ENCODE peak calls at places on chromosomes 3 and 15, in four cellular contexts. V is esophagus muscularis mucosa, Z is HCT116, E is spleen. L is an unnamed sample.

GRCh38 chr15:61527836-61528589 is 298.9 kb upstream of the RORA start:
- DNase-seq in V (no peak), E (no peak), Z (no peak), L (no peak)

GRCh38 chr3:156727519-156728205 is 53.3 kb downstream of the TIPARP start:
- DNase-seq in E (no peak), V (no peak), Z (no peak), L (no peak)

GRCh38 chr3:32813180-32813579 is 4.6 kb upstream of the TRIM71 start:
- DNase-seq in V (no peak), E (no peak), Z (no peak), L (no peak)

GRCh38 chr3:94627689-94628088 is 564.8 kb downstream of the NSUN3 start:
- DNase-seq in Z (no peak), E (no peak), V (no peak), L (no peak)

GRCh38 chr3:122690096-122690495 is 9.5 kb downstream of the PARP14 start:
- DNase-seq in Z (no peak), E (no peak), V (no peak), L (no peak)

GRCh38 chr15:61141497-61142125 is 87.5 kb downstream of the RORA start:
- DNase-seq in V (peak), E (no peak), Z (no peak), L (no peak)

GRCh38 chr3:142963266-142964149 is at the start of gene PAQR9:
- DNase-seq in V (no peak), Z (no peak), E (peak), L (no peak)

GRCh38 chr3:172213765-172214358 is 174.5 kb downstream of the FNDC3B start:
- DNase-seq in Z (no peak), V (no peak), E (no peak), L (no peak)

GRCh38 chr3:99351097-99351496 is 287.3 kb upstream of the COL8A1 start:
- DNase-seq in Z (no peak), V (no peak), E (no peak), L (peak)

GRCh38 chr3:87082806-87083440 is 92.0 kb upstream of the VGLL3 start:
- DNase-seq in E (no peak), V (no peak), Z (peak), L (no peak)

GRCh38 chr3:192108820-192109219 is 618.5 kb downstream of the FGF12 start:
- DNase-seq in Z (no peak), V (no peak), E (no peak), L (no peak)
- H3K27ac ChIP-seq in Z (no peak), V (no peak), E (no peak), L (no peak)

GRCh38 chr3:177203689-177204395 is 6.6 kb upstream of the TBL1XR1 start:
- DNase-seq in Z (no peak), E (peak), V (no peak), L (no peak)

GRCh38 chr3:177199206-177199765 is 2.0 kb upstream of the TBL1XR1 start:
- DNase-seq in Z (no peak), E (no peak), V (no peak), L (no peak)

GRCh38 chr3:177197041-177197933 is at the start of gene TBL1XR1:
- DNase-seq in Z (peak), E (peak), V (peak), L (peak)

GRCh38 chr3:177197934-177198484 is 727 bp upstream of the TBL1XR1 start:
- DNase-seq in E (no peak), Z (no peak), V (no peak), L (no peak)

GRCh38 chr3:177201707-177202397 is 4.6 kb upstream of the TBL1XR1 start:
- DNase-seq in E (no peak), V (no peak), Z (no peak), L (peak)
- TF ChIP-seq POLR2AphosphoS5 in E (no peak), V (no peak), Z (no peak), L (no peak)

GRCh38 chr15:80484312-80484981 is 80.3 kb downstream of the ARNT2 start:
- DNase-seq in E (no peak), Z (no peak), V (no peak), L (no peak)

GRCh38 chr15:80485370-80486164 is 81.4 kb downstream of the ARNT2 start:
- DNase-seq in V (no peak), Z (no peak), E (no peak), L (no peak)

GRCh38 chr15:80490431-80490990 is 86.3 kb downstream of the ARNT2 start:
- DNase-seq in V (no peak), Z (no peak), E (no peak), L (no peak)

GRCh38 chr15:80489030-80489594 is 84.9 kb downstream of the ARNT2 start:
- DNase-seq in V (no peak), E (no peak), Z (no peak), L (no peak)

GRCh38 chr15:80487884-80488283 is 83.7 kb downstream of the ARNT2 start:
- DNase-seq in E (no peak), V (no peak), Z (no peak), L (no peak)
- H3K27ac ChIP-seq in E (no peak), V (no peak), Z (no peak), L (no peak)

DNA sequence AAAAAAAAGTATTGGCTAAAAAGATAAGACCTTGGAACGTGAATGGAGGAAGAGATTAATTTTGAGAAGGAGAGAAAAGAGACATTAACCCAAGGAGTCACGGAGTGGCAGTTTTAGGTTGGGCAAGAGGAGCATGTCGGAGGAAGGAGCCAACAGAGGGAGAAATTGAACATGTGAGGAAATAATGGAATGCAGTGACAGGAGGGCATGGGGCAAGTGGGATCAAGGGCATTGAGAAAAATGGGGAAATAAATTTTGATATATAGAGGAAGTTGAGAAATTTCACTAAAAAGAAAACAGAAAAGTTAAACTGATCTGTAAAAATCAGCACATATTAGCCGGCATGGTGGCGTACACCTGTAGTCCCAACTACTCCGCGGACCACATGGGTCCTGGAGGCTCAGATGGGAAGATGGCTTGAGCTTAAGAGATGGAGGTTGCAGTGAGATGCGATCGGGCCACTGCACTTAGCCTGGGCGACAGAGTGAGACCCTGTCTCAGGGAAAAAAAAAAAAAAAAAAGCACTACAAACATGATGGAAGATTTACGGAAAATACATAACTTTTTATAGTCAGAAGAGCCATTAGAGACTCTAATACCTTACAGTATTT is 1.2 kb downstream of the HAUS2 start:
- DNase-seq in V (no peak), Z (no peak), E (no peak), L (no peak)
- TF ChIP-seq POLR2AphosphoS5 in V (no peak), Z (no peak), E (no peak), L (no peak)

DNA sequence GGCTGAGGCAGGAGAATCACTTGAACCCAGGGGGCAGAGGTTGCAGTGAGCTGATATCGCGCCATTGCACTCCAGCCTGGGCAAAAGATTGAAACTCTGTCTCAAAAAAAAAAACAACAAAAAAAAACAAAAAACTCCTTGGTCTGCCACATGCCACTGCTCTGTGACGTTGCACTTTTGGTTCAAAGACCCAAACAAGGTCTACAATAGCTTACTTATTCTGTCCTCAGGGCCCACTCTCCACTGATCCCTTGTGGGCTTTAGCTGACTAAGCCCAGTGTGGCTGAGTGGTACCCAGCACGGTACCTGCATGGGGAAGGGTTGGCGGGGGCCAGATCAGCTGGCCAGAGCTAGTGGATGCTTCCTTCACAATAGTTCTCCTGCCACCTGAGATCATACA is 1.8 kb downstream of the MON1A start:
- DNase-seq in E (no peak), Z (no peak), V (no peak), L (no peak)
- H3K27ac ChIP-seq in E (no peak), Z (no peak), V (no peak), L (no peak)